ENCODE peak calls at places on chromosomes 16 and 17, in eight cellular contexts. T is stimulated activated CD4-positive, alpha-beta T cell treated with anti-CD3 and anti-CD28 coated beads, Interleukin-4, amount 100 ng/mL, for 24 hours; N is midbrain; V is SJSA1; H is AG10803; F is AG04450; R is CD4-positive, alpha-beta T cell; S is left kidney. Y is an unnamed sample.

GRCh38 chr16:67415872-67416793 is at the start of gene ZDHHC1:
- DNase-seq in S (peak; percentile 91), T (peak; percentile 53), H (peak; percentile 67), N (peak; percentile 76), F (no peak), V (peak; percentile 71), R (peak; percentile 36), Y (peak; percentile 86)

GRCh38 chr16:69404275-69404805 is 18.5 kb upstream of the TERF2 start:
- DNase-seq in T (no peak), F (no peak), S (peak; percentile 87), H (peak; percentile 63), R (no peak), V (peak; percentile 54), N (no peak), Y (no peak)

GRCh38 chr17:53722407-53722806 is 100.3 kb upstream of the KIF2B start:
- DNase-seq in T (no peak), N (no peak), F (peak; percentile 56), R (no peak), V (peak; percentile 62), H (peak; percentile 98), S (no peak), Y (no peak)

GRCh38 chr17:1043601-1044251 is 46.8 kb downstream of the TIMM22 start:
- DNase-seq in R (no peak), T (no peak), N (no peak), H (no peak), V (no peak), S (peak; percentile 83), F (no peak), Y (peak; percentile 33)

GRCh38 chr16:87667946-87668345 is 65.6 kb downstream of the JPH3 start:
- DNase-seq in T (no peak), R (no peak), S (no peak), H (no peak), V (no peak), F (no peak), N (no peak), Y (no peak)

GRCh38 chr17:47982091-47982617 is 11.2 kb downstream of the CDK5RAP3 start:
- DNase-seq in V (no peak), H (no peak), T (no peak), S (no peak), R (no peak), F (no peak), N (no peak), Y (no peak)

GRCh38 chr17:145671-146541 is 8.5 kb downstream of the SCGB1C2 start:
- DNase-seq in V (peak; percentile 28), F (no peak), H (no peak), R (no peak), N (peak; percentile 5), S (no peak), T (no peak), Y (peak; percentile 3)

GRCh38 chr16:11669380-11670146 is 1.3 kb downstream of the SNN start:
- DNase-seq in S (no peak), N (no peak), T (no peak), V (no peak), F (no peak), H (peak; percentile 18), R (no peak), Y (no peak)

GRCh38 chr17:28725166-28725659 is 820 bp downstream of the TLCD1 start:
- DNase-seq in V (no peak), R (no peak), S (peak; percentile 51), H (peak; percentile 54), T (peak; percentile 46), N (no peak), F (no peak), Y (no peak)

GRCh38 chr17:8176197-8176940 is at the start of gene TMEM107:
- DNase-seq in F (no peak), N (peak; percentile 76), T (peak; percentile 88), R (peak; percentile 84), V (peak; percentile 87), S (peak; percentile 96), H (peak; percentile 74), Y (peak; percentile 88)

GRCh38 chr17:37698132-37698615 is 46.7 kb downstream of the HNF1B start:
- DNase-seq in T (no peak), N (no peak), S (no peak), V (no peak), H (peak; percentile 23), F (no peak), R (no peak), Y (no peak)

GRCh38 chr17:77373298-77374169 is 232.8 kb downstream of the SEC14L1 start:
- DNase-seq in T (peak; percentile 12), N (no peak), S (peak; percentile 82), R (peak; percentile 35), H (no peak), V (no peak), F (no peak), Y (peak; percentile 63)

GRCh38 chr17:8159459-8160223 is 3.1 kb downstream of the VAMP2 start:
- DNase-seq in V (no peak), R (no peak), S (no peak), T (no peak), N (no peak), F (no peak), H (no peak), Y (no peak)

GRCh38 chr17:55911186-55911585 is 160.3 kb downstream of the PCTP start:
- DNase-seq in F (no peak), T (no peak), V (no peak), R (no peak), N (no peak), S (no peak), H (no peak), Y (no peak)

GRCh38 chr17:520447-521167 is 168.0 kb upstream of the RPH3AL start:
- DNase-seq in F (peak; percentile 39), H (no peak), R (no peak), S (peak; percentile 38), N (no peak), T (no peak), V (peak; percentile 54), Y (no peak)